ENCODE peak calls at places on chromosomes 4 and X, in four cellular contexts. I, A, X and D are unnamed samples. For H3K36me3, the result is how much of the 10 kb centered on the place peaks cover.

GRCh38 chr4:22090655-22091350 is 142.2 kb upstream of the KCNIP4 start:
- DNase-seq in I (no peak), A (no peak), X (no peak), D (no peak)

GRCh38 chr4:125198916-125199315 is 115.8 kb upstream of the FAT4 start:
- DNase-seq in I (no peak), A (no peak), X (no peak), D (no peak)

GRCh38 chrX:154775611-154776349 is 13.1 kb downstream of the DKC1 start:
- DNase-seq in X (no peak), A (no peak), I (no peak), D (no peak)

GRCh38 chr4:127732623-127733199 is 2.5 kb downstream of the SLC25A31 start:
- DNase-seq in I (no peak), X (no peak), A (no peak), D (no peak)

GRCh38 chrX:109283870-109284269 is 198.0 kb downstream of the GUCY2F start:
- DNase-seq in A (no peak), X (no peak), I (no peak), D (no peak)

GRCh38 chrX:139126493-139126892 is 404.0 kb upstream of the F9 start:
- DNase-seq in X (no peak), I (no peak), A (peak), D (no peak)

GRCh38 chr4:8745036-8745827 is 126.4 kb downstream of the HMX1 start:
- DNase-seq in X (peak), I (no peak), A (no peak), D (no peak)

GRCh38 chr4:143616771-143617170 is 83.7 kb downstream of the FREM3 start:
- DNase-seq in A (peak), I (no peak), X (no peak), D (peak)

GRCh38 chrX:70449457-70449966 is 4.9 kb downstream of the DLG3 start:
- DNase-seq in A (no peak), X (no peak), I (no peak), D (no peak)

GRCh38 chr4:185638548-185639301 is 103.4 kb upstream of the PDLIM3 start:
- DNase-seq in A (no peak), I (no peak), X (no peak), D (no peak)

GRCh38 chrX:133335027-133335426 is 80.3 kb downstream of the GPC4 start:
- DNase-seq in I (no peak), X (no peak), A (no peak), D (no peak)

GRCh38 chr4:859496-859895 is 33.6 kb upstream of the CPLX1 start:
- DNase-seq in X (peak), I (no peak), A (no peak), D (no peak)

GRCh38 chrX:154366666-154367055 is 7.8 kb downstream of the FLNA start:
- DNase-seq in X (no peak), I (no peak), A (no peak), D (no peak)

GRCh38 chrX:28010875-28011274 is 29.6 kb upstream of the DCAF8L1 start:
- DNase-seq in A (no peak), X (no peak), I (no peak), D (no peak)

GRCh38 chr4:4880492-4880891 is 21.0 kb downstream of the MSX1 start:
- DNase-seq in I (no peak), X (no peak), A (no peak), D (no peak)
- TF ChIP-seq CTCF in I (no peak), X (peak), A (peak), D (peak)

DNA sequence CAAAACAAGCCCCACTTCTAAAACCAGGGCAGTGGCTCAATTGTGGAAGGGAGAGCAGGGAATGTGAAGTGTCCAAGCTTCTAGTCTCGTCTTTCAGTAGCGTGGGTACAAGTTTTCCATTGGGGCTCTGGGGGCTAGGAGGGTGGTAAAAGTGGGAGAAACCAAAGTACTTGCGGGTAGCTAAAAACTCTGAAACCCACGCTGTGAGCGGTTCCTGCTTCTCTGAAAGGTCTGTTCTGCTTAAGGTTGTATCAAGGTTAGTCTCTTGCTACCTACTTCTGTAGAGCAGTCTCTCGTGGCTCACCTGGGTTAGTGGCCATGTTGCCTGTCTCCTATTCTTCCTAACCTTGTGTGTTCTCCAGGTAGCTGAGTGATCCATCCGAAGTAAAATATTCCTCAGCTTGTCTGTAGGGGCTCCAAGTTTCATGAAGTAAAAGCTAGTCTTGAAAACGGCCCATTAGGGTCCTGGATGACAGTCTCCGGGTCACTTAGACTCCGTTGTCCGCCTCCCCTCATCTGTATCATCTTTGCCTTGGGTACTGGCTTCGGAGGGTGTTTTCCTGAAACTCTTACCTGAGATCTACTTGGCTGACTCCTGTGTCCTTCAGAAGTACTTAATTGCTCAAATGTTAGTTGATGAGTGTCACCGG is 1.9 kb upstream of the WDR1 start:
- DNase-seq in I (no peak), A (no peak), X (no peak), D (no peak)
- H3K4me3 ChIP-seq in I (no peak), A (no peak), X (peak), D (no peak)

GRCh38 chrX:16188687-16189086 is 21.4 kb downstream of the MAGEB17 start:
- DNase-seq in X (no peak), I (no peak), A (no peak), D (no peak)

GRCh38 chrX:16187024-16187698 is 19.9 kb downstream of the MAGEB17 start:
- DNase-seq in X (no peak), I (no peak), A (no peak), D (no peak)

GRCh38 chrX:16186380-16187007 is 19.2 kb downstream of the MAGEB17 start:
- DNase-seq in A (no peak), X (no peak), I (no peak), D (no peak)

GRCh38 chrX:16196829-16197228 is 29.5 kb downstream of the MAGEB17 start:
- DNase-seq in I (no peak), A (no peak), X (no peak), D (no peak)

GRCh38 chrX:16191605-16192004 is 24.3 kb downstream of the MAGEB17 start:
- DNase-seq in I (no peak), A (no peak), X (no peak), D (no peak)
- H3K36me3 ChIP-seq in I (under half), A (under half), X (under half), D (under half)

DNA sequence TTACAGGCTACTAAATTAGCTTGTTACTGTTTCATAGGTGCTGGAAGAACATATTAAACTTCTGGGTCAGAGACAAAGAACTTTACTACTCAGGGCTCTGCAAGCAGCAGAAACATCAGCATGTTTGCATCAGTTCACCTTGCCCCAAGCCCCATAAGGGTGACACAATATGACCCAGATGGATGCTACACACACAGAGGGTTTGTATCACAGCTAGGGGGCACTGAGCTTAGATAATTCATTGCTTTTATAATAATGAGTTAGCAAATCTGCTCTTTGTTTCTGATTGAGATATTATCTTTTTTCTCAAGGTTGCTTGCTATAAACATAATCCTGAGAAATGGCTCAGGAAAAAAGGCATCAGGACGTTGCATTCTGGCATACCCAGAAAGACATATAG is 4.8 kb upstream of the SYNPO2 start:
- DNase-seq in A (no peak), X (no peak), I (no peak), D (no peak)
- TF ChIP-seq CTCF in A (no peak), X (peak), I (no peak), D (peak)

GRCh38 chr4:10105920-10106319 is 10.7 kb downstream of the WDR1 start:
- DNase-seq in X (no peak), I (no peak), A (no peak), D (no peak)

GRCh38 chr4:10108818-10109783 is 7.5 kb downstream of the WDR1 start:
- DNase-seq in A (no peak), I (no peak), X (no peak), D (no peak)

GRCh38 chr4:10106421-10107039 is 10.1 kb downstream of the WDR1 start:
- DNase-seq in I (peak), A (peak), X (no peak), D (peak)

GRCh38 chr4:10108391-10108790 is 8.2 kb downstream of the WDR1 start:
- DNase-seq in I (no peak), X (no peak), A (no peak), D (no peak)

DNA sequence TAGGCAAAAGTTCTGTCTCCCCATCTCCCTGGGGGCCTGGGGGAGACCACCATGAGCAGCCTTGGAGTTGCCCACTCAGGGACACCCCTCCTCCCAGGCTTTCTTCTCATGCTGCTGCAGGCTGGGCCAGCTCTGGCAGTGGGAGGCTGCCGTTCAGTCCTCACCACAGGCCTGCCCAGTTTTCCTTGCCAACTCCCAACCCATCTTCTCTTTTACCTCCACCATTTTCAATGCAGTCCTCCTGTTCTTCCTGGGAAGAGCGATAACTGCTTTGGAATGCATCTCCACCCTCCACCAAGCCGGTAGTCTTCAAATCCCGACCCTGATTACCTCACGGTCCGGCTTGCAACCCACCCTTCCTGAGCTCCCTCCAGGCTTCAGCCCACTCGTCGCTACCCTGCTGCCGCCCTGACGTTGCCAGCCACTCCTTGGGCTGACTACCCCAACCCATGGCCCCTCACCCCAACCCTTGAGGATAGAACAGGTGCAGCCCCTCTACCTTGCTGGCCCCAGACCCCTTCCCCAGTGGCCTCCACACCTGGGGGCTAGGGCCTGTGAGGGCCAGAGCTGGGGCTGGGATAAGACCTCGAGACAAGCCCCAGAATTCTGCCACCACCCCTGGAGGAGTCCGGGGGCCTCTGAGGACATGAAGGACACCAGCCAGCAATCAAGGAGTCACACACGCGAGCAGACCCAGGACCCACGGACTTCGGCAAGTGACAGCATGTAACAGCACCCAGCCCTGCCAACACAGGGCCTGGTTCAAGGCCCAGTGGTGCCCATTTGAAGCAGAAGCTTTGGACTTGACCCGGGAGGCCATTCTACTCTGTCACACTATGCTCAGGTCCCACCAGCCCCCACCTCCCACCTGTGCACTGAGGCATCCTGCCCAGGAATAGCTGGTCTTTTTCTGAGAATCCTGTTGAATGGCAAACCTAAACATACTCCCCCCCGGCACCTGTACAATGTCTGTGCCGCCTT is 9.2 kb downstream of the WDR1 start:
- DNase-seq in X (no peak), I (no peak), A (no peak), D (no peak)
- H3K4me3 ChIP-seq in X (no peak), I (peak), A (no peak), D (no peak)

DNA sequence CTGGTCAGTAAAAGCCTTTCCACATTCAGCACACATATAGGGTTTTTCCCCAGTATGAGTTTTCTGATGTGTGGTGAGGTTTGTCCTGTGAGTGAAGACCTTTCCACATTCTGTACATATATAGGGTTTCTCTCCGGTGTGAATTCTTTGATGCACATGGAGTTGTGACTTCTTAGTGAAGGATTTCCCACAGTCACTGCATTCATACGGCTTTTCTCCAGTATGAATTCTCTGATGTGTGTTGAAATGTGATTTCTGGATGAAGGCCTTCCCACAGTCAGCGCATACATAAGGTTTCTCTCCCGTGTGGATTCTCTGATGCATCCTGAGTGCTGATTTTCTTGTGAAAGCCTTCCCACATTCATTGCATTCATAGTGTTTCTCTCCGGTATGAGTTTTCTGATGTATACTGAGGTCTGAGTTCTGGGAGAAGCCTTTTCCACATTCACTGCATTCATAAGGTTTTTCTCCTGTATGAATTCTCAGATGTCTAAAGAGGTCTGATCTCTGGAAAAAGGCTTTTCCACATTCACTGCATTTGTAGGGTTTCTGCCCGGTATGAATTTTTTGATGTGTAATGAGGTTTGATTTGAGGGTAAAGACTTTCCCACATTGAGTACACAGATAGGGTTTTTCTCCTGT is 34.7 kb downstream of the ZNF41 start:
- DNase-seq in I (no peak), X (no peak), A (no peak), D (no peak)
- H3K36me3 ChIP-seq in I (half or more), X (under half), A (under half), D (under half)

GRCh38 chr4:109967798-109968520 is 55.3 kb downstream of the EGF start:
- DNase-seq in A (peak), X (no peak), I (no peak), D (no peak)
- TF ChIP-seq CTCF in A (no peak), X (no peak), I (no peak), D (no peak)

GRCh38 chrX:131067846-131068745 is 9.9 kb downstream of the ARHGAP36 start:
- DNase-seq in X (no peak), I (no peak), A (no peak), D (no peak)
- H3K4me3 ChIP-seq in X (no peak), I (no peak), A (no peak), D (no peak)

DNA sequence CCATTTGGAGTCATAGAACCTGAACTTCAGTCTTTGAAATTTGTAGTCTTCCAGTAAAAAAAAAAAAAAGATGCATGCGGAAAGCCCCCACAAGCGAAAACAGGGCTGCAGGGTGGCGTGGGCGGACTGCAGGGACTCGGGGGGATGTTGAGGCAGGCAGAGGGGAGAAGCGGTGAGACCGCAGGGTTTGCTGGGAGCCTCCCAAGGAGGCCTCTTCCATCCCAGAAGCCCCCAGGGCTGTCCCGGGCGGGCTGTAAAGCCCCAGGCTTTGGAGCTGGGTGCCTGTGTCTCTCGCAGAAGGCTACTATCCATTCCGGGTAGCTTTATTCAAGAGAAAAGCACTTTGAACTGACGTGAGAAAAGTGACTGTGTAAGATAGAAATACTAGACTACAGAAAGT is 46.7 kb upstream of the TADA2B start:
- DNase-seq in I (no peak), A (no peak), X (no peak), D (no peak)
- H3K36me3 ChIP-seq in I (half or more), A (under half), X (half or more), D (under half)